ENCODE peak calls at places on chromosomes 13 and 19, in five cellular contexts. K, D, Y, Q and M are unnamed samples.

GRCh38 chr13:97982286-97982685 is 28.8 kb downstream of the IPO5 start:
- DNase-seq in K (no peak), D (no peak), Y (peak), Q (no peak), M (no peak)

GRCh38 chr13:73259061-73259908 is 200.5 kb downstream of the KLF5 start:
- DNase-seq in K (no peak), D (no peak), Y (peak), Q (no peak), M (no peak)

GRCh38 chr19:33156354-33156753 is 24.4 kb downstream of the WDR88 start:
- DNase-seq in K (no peak), D (no peak), Y (peak), Q (no peak), M (peak)

GRCh38 chr19:18590273-18591272 is 2.0 kb downstream of the REX1BD start:
- DNase-seq in K (no peak), D (no peak), Y (peak), Q (peak), M (no peak)

GRCh38 chr19:18317998-18318800 is 4.7 kb downstream of the LSM4 start:
- DNase-seq in K (no peak), D (no peak), Y (no peak), Q (peak), M (no peak)

GRCh38 chr19:18859676-18860301 is 28.0 kb downstream of the UPF1 start:
- DNase-seq in K (peak), D (no peak), Y (no peak), Q (no peak), M (peak)

GRCh38 chr19:27974082-27974513 is 1238.9 kb downstream of the UQCRFS1 start:
- DNase-seq in K (no peak), D (no peak), Y (no peak), Q (peak), M (no peak)

GRCh38 chr13:66689628-66690027 is 540.5 kb downstream of the PCDH9 start:
- DNase-seq in K (no peak), D (no peak), Y (peak), Q (no peak), M (no peak)

GRCh38 chr19:19425170-19425875 is 19.8 kb downstream of the GATAD2A start:
- DNase-seq in K (no peak), D (no peak), Y (no peak), Q (no peak), M (no peak)

GRCh38 chr13:35198821-35199220 is 256.8 kb downstream of the NBEA start:
- DNase-seq in K (no peak), D (no peak), Y (no peak), Q (no peak), M (no peak)

GRCh38 chr19:3548594-3548993 is 8.8 kb downstream of the MFSD12 start:
- DNase-seq in K (no peak), D (no peak), Y (no peak), Q (no peak), M (peak)

DNA sequence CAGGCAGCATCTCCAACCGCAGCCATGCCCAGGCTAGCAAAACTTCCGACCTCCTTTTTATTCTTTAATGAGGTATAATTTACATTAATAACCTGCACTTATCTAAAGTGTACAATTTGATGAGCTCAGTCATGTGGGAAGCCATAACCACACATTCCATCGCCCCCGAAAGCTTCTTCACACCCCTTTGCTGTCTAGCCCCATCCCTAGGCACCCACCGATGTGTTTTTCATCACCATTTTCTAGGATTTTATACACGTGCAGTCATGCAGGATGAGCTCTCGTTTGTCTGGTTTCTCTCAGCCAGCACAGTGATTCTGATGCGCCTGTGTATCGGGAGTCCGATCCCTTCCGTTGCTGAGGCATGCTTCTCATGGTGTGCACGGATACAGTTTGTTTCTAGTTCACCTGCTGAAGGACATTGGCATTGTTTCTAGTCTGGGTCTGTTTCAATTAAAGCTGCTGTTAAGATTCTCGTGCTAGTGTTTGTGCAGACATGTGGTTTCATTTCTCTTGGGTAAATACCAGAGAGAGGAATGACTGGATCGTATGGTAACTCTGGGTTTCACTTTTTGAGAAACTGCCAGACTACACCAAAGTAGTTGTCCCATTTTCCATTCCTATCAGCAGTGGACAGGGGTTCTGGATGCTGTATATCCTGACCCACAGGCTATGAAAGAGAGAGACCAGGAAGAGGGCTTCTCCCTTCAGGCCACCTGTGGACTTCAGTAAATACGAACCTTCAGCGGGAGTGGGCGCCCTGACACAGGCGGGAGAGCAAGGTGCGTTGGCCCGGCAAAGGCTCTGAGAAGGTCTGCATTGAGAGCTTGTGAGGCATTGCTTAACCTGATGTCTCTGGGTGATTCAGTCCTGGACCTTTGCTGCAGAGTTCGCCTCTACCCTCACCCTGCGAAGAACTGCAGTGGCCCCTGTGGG is 4.9 kb downstream of the AP1M1 start:
- DNase-seq in K (no peak), D (no peak), Y (no peak), Q (no peak), M (no peak)
- TF ChIP-seq POLR2A in K (no peak), D (no peak), Y (no peak), Q (no peak), M (no peak)

GRCh38 chr13:109569938-109570711 is 216.3 kb downstream of the IRS2 start:
- DNase-seq in K (no peak), D (no peak), Y (no peak), Q (no peak), M (no peak)
- TF ChIP-seq POLR2A in K (no peak), D (no peak), Y (no peak), Q (no peak), M (no peak)

DNA sequence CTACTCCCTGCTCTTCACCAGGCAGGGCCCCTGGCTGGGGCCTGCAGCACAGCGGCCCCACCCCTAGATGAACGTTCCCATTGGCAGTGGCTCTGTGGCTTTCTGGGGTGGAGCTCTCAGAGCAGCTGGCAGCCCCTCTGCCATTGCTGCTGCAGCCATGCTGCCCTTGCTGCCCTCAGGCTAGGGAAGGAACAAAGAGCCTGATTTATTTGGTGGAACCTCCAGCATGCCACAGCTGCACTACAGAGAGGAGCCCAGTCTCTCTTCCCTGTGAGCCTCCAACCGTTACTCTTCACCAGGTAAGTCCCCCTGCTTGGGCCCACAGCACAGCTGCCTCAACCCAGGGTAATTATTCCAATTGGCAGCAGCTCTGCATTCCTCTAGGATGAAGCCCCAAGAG is 5.7 kb downstream of the SIGLEC6 start:
- DNase-seq in K (no peak), D (no peak), Y (no peak), Q (no peak), M (peak)
- TF ChIP-seq POLR2A in K (no peak), D (no peak), Y (no peak), Q (no peak), M (no peak)

DNA sequence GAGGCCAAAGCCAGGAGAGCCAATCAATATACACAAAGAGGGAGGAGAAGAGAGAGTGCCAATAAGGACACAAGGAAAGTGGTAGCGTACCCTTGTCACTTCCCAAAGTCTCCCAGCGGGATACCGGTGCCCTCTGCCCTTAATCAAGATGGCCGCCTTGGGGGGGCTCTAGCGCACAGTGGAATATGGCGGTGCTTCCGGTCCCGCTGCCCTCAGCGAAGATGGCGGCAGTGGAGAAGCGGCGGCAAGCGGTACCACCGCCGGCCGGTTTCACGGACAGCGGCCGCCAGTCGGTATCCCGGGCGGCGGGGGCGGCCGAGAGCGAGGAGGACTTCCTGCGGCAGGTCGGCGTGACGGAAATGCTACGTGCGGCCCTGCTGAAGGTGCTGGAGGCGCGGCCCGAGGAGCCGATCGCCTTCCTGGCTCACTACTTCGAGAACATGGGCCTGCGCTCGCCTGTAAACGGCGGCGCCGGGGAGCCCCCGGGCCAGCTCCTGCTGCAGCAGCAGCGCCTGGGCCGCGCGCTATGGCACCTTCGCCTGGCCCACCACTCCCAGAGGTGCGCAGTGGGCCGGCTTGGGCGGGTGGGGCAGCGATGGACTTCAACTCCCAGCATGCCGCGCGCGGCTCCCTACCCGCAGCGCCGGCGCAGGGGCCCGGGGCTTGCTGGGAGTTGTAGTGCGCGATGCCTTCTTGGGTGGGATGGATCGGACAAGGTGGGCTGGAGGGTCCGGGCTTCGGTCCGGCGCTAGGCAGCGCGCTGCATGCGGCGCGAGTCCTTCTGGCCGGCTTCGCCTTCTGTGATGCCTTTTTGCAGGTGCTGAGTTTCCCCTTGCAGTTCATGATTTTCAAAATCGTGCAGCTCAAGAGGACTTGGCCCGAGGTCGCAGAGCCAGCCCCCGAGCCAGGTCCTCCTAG is at the start of gene TPGS1:
- DNase-seq in K (peak), D (peak), Y (peak), Q (peak), M (peak)
- TF ChIP-seq POLR2A in K (peak), D (no peak), Y (peak), Q (peak), M (peak)

GRCh38 chr19:48637948-48638830 is 1.0 kb upstream of the DBP start:
- DNase-seq in K (peak), D (peak), Y (peak), Q (peak), M (peak)

GRCh38 chr19:48637449-48637947 is 319 bp upstream of the DBP start:
- DNase-seq in K (peak), D (peak), Y (peak), Q (peak), M (peak)

GRCh38 chr19:48639483-48640375 is 2.5 kb upstream of the DBP start:
- DNase-seq in K (no peak), D (no peak), Y (no peak), Q (no peak), M (peak)

GRCh38 chr19:48636859-48637448 is at the start of gene DBP:
- DNase-seq in K (peak), D (no peak), Y (no peak), Q (peak), M (peak)

GRCh38 chr19:48638831-48639381 is 1.7 kb upstream of the DBP start:
- DNase-seq in K (peak), D (no peak), Y (no peak), Q (peak), M (peak)
- TF ChIP-seq POLR2A in K (no peak), D (no peak), Y (no peak), Q (no peak), M (no peak)

GRCh38 chr13:33280550-33280905 is 5.0 kb downstream of the STARD13 start:
- DNase-seq in K (no peak), D (no peak), Y (no peak), Q (no peak), M (no peak)

GRCh38 chr13:33283195-33283910 is 2.2 kb downstream of the STARD13 start:
- DNase-seq in K (no peak), D (no peak), Y (no peak), Q (no peak), M (no peak)

GRCh38 chr13:33280923-33281322 is 4.6 kb downstream of the STARD13 start:
- DNase-seq in K (no peak), D (no peak), Y (peak), Q (no peak), M (no peak)

GRCh38 chr13:33284016-33284415 is 1.5 kb downstream of the STARD13 start:
- DNase-seq in K (no peak), D (no peak), Y (peak), Q (no peak), M (no peak)

DNA sequence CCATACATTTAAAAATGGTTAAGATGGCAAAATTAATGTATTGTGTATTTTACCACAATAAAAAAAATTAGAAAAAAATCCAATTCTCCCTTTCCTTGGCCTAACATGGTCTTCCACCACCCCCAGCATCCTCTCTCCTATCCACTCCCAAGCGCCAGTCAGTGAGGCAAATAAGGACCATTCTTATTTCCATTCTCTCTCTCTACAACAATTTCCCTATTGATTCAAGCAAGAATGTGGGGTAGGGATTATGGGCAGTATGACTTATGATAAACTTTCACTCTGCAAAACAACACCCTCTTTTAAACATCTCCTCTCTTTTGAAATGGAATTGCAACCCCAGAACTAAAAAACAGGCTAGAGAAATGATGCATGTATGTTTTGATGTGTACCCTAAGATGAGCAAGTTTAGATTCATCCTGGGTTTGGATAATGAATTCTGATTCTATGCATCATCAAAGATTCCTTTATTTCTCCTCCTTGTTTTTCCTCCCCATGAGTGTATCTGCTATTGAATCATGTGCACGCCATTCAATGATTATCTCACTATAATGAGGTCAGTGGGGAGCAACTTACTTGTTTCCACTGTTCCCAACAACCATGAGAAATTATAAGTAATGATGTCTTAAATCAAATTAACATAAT is 3.5 kb downstream of the STARD13 start:
- DNase-seq in K (no peak), D (no peak), Y (peak), Q (no peak), M (no peak)
- TF ChIP-seq POLR2A in K (no peak), D (no peak), Y (peak), Q (no peak), M (no peak)